ENCODE peak calls at places on chromosome 7, in six cellular contexts. C is BE2C, T is fibroblast of lung, M is H9, U is COR-L47, P is fibroblast of the conjunctiva. S is an unnamed sample.
A peak's percentile ranks its signal among the peaks of the same experiment; 100 is the strongest.

GRCh38 chr7:16278167-16278787 is 143.1 kb downstream of the CRPPA start:
- DNase-seq in C (no peak), T (no peak), M (no peak), U (no peak), P (no peak), S (no peak)

GRCh38 chr7:111045469-111045868 is 45.5 kb upstream of the LRRN3 start:
- DNase-seq in C (no peak), T (peak; percentile 52), M (peak; percentile 27), U (no peak), P (peak; percentile 12), S (no peak)

GRCh38 chr7:72805526-72806494 is 22.2 kb downstream of the TYW1B start:
- DNase-seq in C (no peak), T (peak; percentile 33), M (no peak), U (no peak), P (no peak), S (no peak)

GRCh38 chr7:129098409-129099084 is 43.6 kb upstream of the TNPO3 start:
- DNase-seq in C (no peak), T (no peak), M (no peak), U (no peak), P (no peak), S (no peak)

GRCh38 chr7:2713370-2713769 is 25.4 kb downstream of the AMZ1 start:
- DNase-seq in C (no peak), T (peak; percentile 12), M (no peak), U (no peak), P (no peak), S (no peak)

GRCh38 chr7:74344128-74344496 is 54.9 kb downstream of the CLIP2 start:
- DNase-seq in C (no peak), T (peak; percentile 54), M (no peak), U (no peak), P (no peak), S (no peak)

GRCh38 chr7:70060298-70061068 is 462.2 kb downstream of the AUTS2 start:
- DNase-seq in C (no peak), T (no peak), M (peak; percentile 65), U (no peak), P (no peak), S (no peak)

GRCh38 chr7:138889566-138889965 is 91.6 kb upstream of the ATP6V0A4 start:
- DNase-seq in C (no peak), T (peak; percentile 50), M (no peak), U (peak; percentile 93), P (peak; percentile 34), S (peak; percentile 41)

GRCh38 chr7:46680147-46680546 is 759.1 kb upstream of the IGFBP3 start:
- DNase-seq in C (no peak), T (no peak), M (no peak), U (no peak), P (no peak), S (no peak)

GRCh38 chr7:32039000-32039756 is 31.0 kb downstream of the PDE1C start:
- DNase-seq in C (no peak), T (no peak), M (no peak), U (no peak), P (no peak), S (no peak)

GRCh38 chr7:107638594-107638993 is 22.0 kb upstream of the SLC26A4 start:
- DNase-seq in C (no peak), T (no peak), M (no peak), U (no peak), P (no peak), S (no peak)

GRCh38 chr7:2775376-2775775 is 68.7 kb downstream of the GNA12 start:
- DNase-seq in C (no peak), T (no peak), M (no peak), U (no peak), P (no peak), S (no peak)

GRCh38 chr7:94654764-94655561 is 970 bp downstream of the SGCE start:
- DNase-seq in C (peak; percentile 56), T (peak; percentile 67), M (peak; percentile 34), U (no peak), P (peak; percentile 51), S (no peak)

GRCh38 chr7:79359827-79360226 is 93.6 kb downstream of the MAGI2 start:
- DNase-seq in C (no peak), T (no peak), M (no peak), U (no peak), P (no peak), S (no peak)

GRCh38 chr7:100157334-100158228 is 942 bp downstream of the TRAPPC14 start:
- DNase-seq in C (peak; percentile 52), T (peak; percentile 64), M (peak; percentile 62), U (no peak), P (no peak), S (no peak)

GRCh38 chr7:135758531-135758932 is 9.9 kb upstream of the FAM180A start:
- DNase-seq in C (no peak), T (peak; percentile 39), M (peak; percentile 44), U (no peak), P (no peak), S (no peak)

GRCh38 chr7:124992881-124993562 is 63.4 kb upstream of the POT1 start:
- DNase-seq in C (no peak), T (peak; percentile 86), M (no peak), U (no peak), P (no peak), S (no peak)

GRCh38 chr7:14734839-14735321 is 167.7 kb downstream of the DGKB start:
- DNase-seq in C (peak; percentile 23), T (no peak), M (peak; percentile 86), U (peak; percentile 11), P (no peak), S (no peak)

GRCh38 chr7:142722289-142722794 is 26.9 kb upstream of the PRSS1 start:
- DNase-seq in C (no peak), T (no peak), M (no peak), U (no peak), P (no peak), S (no peak)

GRCh38 chr7:95509199-95509598 is 23.5 kb downstream of the ASB4 start:
- DNase-seq in C (peak; percentile 47), T (peak; percentile 70), M (peak; percentile 50), U (peak; percentile 87), P (peak; percentile 23), S (peak; percentile 33)

GRCh38 chr7:30710669-30711068 is 28.4 kb upstream of the CRHR2 start:
- DNase-seq in C (no peak), T (no peak), M (no peak), U (no peak), P (no peak), S (no peak)

GRCh38 chr7:143250822-143251221 is 12.4 kb upstream of the GSTK1 start:
- DNase-seq in C (no peak), T (no peak), M (no peak), U (no peak), P (no peak), S (no peak)

GRCh38 chr7:6015917-6016652 is 7.0 kb downstream of the AIMP2 start:
- DNase-seq in C (peak; percentile 56), T (peak; percentile 99), M (no peak), U (no peak), P (peak; percentile 100), S (no peak)

GRCh38 chr7:77393261-77393660 is 22.9 kb downstream of the GSAP start:
- DNase-seq in C (no peak), T (no peak), M (no peak), U (no peak), P (no peak), S (no peak)

GRCh38 chr7:82810558-82811259 is 352.0 kb downstream of the PCLO start:
- DNase-seq in C (peak; percentile 56), T (peak; percentile 85), M (no peak), U (peak; percentile 65), P (peak; percentile 79), S (peak; percentile 85)

GRCh38 chr7:105257338-105257737 is 131.4 kb downstream of the SRPK2 start:
- DNase-seq in C (no peak), T (no peak), M (no peak), U (no peak), P (no peak), S (no peak)

GRCh38 chr7:117193564-117193963 is 129.3 kb downstream of the WNT2 start:
- DNase-seq in C (no peak), T (peak; percentile 7), M (no peak), U (no peak), P (no peak), S (no peak)

GRCh38 chr7:5406957-5407930 is 16.4 kb downstream of the TNRC18 start:
- DNase-seq in C (no peak), T (no peak), M (peak; percentile 95), U (peak; percentile 62), P (no peak), S (no peak)

GRCh38 chr7:100486753-100487446 is 3.2 kb downstream of the NYAP1 start:
- DNase-seq in C (no peak), T (no peak), M (peak; percentile 52), U (peak; percentile 16), P (no peak), S (no peak)

GRCh38 chr7:2939193-2939885 is 95.2 kb upstream of the GNA12 start:
- DNase-seq in C (no peak), T (no peak), M (peak; percentile 24), U (no peak), P (no peak), S (no peak)

GRCh38 chr7:128410092-128410665 is 397 bp upstream of the IMPDH1 start:
- DNase-seq in C (peak; percentile 55), T (peak; percentile 81), M (no peak), U (no peak), P (peak; percentile 57), S (no peak)

GRCh38 chr7:152144557-152145245 is 119.2 kb downstream of the GALNT11 start:
- DNase-seq in C (no peak), T (no peak), M (no peak), U (no peak), P (no peak), S (no peak)

GRCh38 chr7:145082366-145083240 is 246.8 kb upstream of the TPK1 start:
- DNase-seq in C (no peak), T (no peak), M (peak; percentile 57), U (peak; percentile 89), P (no peak), S (no peak)

GRCh38 chr7:151233111-151233701 is 923 bp downstream of the CHPF2 start:
- DNase-seq in C (peak; percentile 65), T (peak; percentile 64), M (no peak), U (peak; percentile 17), P (peak; percentile 49), S (peak; percentile 35)

GRCh38 chr7:102431617-102432298 is 1.6 kb upstream of the ORAI2 start:
- DNase-seq in C (no peak), T (no peak), M (peak; percentile 41), U (no peak), P (no peak), S (no peak)

GRCh38 chr7:124655990-124656389 is 109.6 kb downstream of the GPR37 start:
- DNase-seq in C (no peak), T (no peak), M (no peak), U (peak; percentile 33), P (no peak), S (no peak)

GRCh38 chr7:43879477-43879876 is 10.2 kb upstream of the MRPS24 start:
- DNase-seq in C (no peak), T (peak; percentile 28), M (no peak), U (no peak), P (no peak), S (no peak)

GRCh38 chr7:130425798-130426197 is 15.0 kb downstream of the CEP41 start:
- DNase-seq in C (no peak), T (no peak), M (no peak), U (no peak), P (no peak), S (no peak)